ENCODE peak calls at places on chromosomes 5 and 9, in four cellular contexts. W is LoVo, Q is nephron progenitor cell, P is foreskin melanocyte. B is an unnamed sample.

GRCh38 chr5:133939668-133940067 is 28.8 kb downstream of the C5orf15 start:
- DNase-seq in Q (no peak), P (no peak), W (no peak), B (no peak)

GRCh38 chr9:75188756-75189155 is 100.4 kb downstream of the OSTF1 start:
- DNase-seq in W (no peak), P (no peak), Q (no peak), B (no peak)

GRCh38 chr5:78597068-78597857 is 51.3 kb downstream of the LHFPL2 start:
- DNase-seq in W (no peak), Q (no peak), P (peak; percentile 69), B (no peak)

GRCh38 chr5:1034421-1034905 is 25.9 kb downstream of the NKD2 start:
- DNase-seq in Q (peak; percentile 1), W (no peak), P (no peak), B (no peak)

GRCh38 chr9:137797206-137798120 is 80.1 kb upstream of the CACNA1B start:
- DNase-seq in Q (no peak), W (no peak), P (no peak), B (no peak)

GRCh38 chr5:42767491-42768105 is 11.0 kb downstream of the CCDC152 start:
- DNase-seq in P (peak; percentile 36), Q (no peak), W (peak; percentile 51), B (no peak)

GRCh38 chr9:96176901-96177718 is 124.9 kb downstream of the HSD17B3 start:
- DNase-seq in P (no peak), W (no peak), Q (peak; percentile 23), B (peak; percentile 13)

GRCh38 chr5:38827525-38827924 is 18.3 kb upstream of the OSMR start:
- DNase-seq in P (no peak), Q (no peak), W (no peak), B (no peak)

GRCh38 chr9:32550046-32550608 is 2.0 kb upstream of the SMIM27 start:
- DNase-seq in W (no peak), P (peak; percentile 18), Q (peak; percentile 9), B (no peak)

GRCh38 chr5:181259974-181260719 is 796 bp downstream of the TRIM52 start:
- DNase-seq in P (no peak), W (no peak), Q (no peak), B (no peak)

GRCh38 chr5:135887881-135888614 is 7.6 kb downstream of the IL9 start:
- DNase-seq in Q (peak; percentile 55), W (no peak), P (no peak), B (no peak)

GRCh38 chr9:129111143-129111761 is at the start of gene PTPA:
- DNase-seq in P (no peak), Q (peak; percentile 87), W (peak; percentile 91), B (peak; percentile 71)

GRCh38 chr5:1100652-1101574 is 10.9 kb downstream of the SLC12A7 start:
- DNase-seq in Q (peak; percentile 65), P (no peak), W (no peak), B (no peak)

GRCh38 chr5:30500513-30500912 is 693.0 kb upstream of the CDH6 start:
- DNase-seq in W (no peak), Q (no peak), P (no peak), B (no peak)

GRCh38 chr5:95216136-95216955 is 68.5 kb downstream of the MCTP1 start:
- DNase-seq in Q (no peak), P (no peak), W (no peak), B (no peak)

GRCh38 chr5:78716221-78716620 is 67.6 kb upstream of the LHFPL2 start:
- DNase-seq in Q (no peak), P (no peak), W (no peak), B (no peak)

GRCh38 chr9:127144670-127145458 is 22.4 kb upstream of the ANGPTL2 start:
- DNase-seq in P (no peak), W (no peak), Q (no peak), B (no peak)

GRCh38 chr5:172004824-172005237 is 1.6 kb downstream of the FBXW11 start:
- DNase-seq in Q (no peak), W (no peak), P (peak; percentile 10), B (no peak)

GRCh38 chr5:149433524-149434131 is 54.5 kb upstream of the IL17B start:
- DNase-seq in P (no peak), W (no peak), Q (no peak), B (no peak)

GRCh38 chr5:16737620-16738364 is 121.0 kb upstream of the RETREG1 start:
- DNase-seq in Q (no peak), P (no peak), W (no peak), B (peak; percentile 91)

GRCh38 chr5:36029914-36030313 is 36.8 kb downstream of the UGT3A2 start:
- DNase-seq in W (no peak), P (peak; percentile 73), Q (no peak), B (no peak)

GRCh38 chr9:129761901-129762359 is 9.1 kb upstream of the PTGES start:
- DNase-seq in W (peak; percentile 46), P (peak; percentile 51), Q (peak; percentile 29), B (no peak)

GRCh38 chr5:87400305-87400899 is 12.3 kb downstream of the CCNH start:
- DNase-seq in W (peak; percentile 60), Q (no peak), P (no peak), B (peak; percentile 61)

GRCh38 chr5:28766565-28767158 is 1728.3 kb upstream of the CDH9 start:
- DNase-seq in P (no peak), W (peak; percentile 66), Q (peak; percentile 25), B (peak; percentile 65)

GRCh38 chr9:96599298-96599697 is 20.3 kb downstream of the CDC14B start:
- DNase-seq in Q (no peak), W (no peak), P (no peak), B (no peak)

GRCh38 chr9:33166263-33167083 is 663 bp downstream of the B4GALT1 start:
- DNase-seq in P (no peak), Q (peak; percentile 64), W (no peak), B (peak; percentile 34)

GRCh38 chr9:100756217-100756616 is 178.3 kb downstream of the CAVIN4 start:
- DNase-seq in P (no peak), Q (no peak), W (peak; percentile 50), B (no peak)

GRCh38 chr5:140043508-140043872 is 391 bp upstream of the NRG2 start:
- DNase-seq in W (no peak), Q (no peak), P (no peak), B (peak; percentile 58)